ENCODE peak calls at places on chromosomes 4 and X, in nine cellular contexts. T is lower lobe of right lung; E is mesothelial cell of epicardium; R is CD8-positive, alpha-beta T cell; A is PC-3; M is upper lobe of right lung; N is glutamatergic neuron; K is HFFc6; D is HCT116. O is an unnamed sample.

GRCh38 chr4:188143731-188144130 is 4.5 kb downstream of the TRIML1 start:
- DNase-seq in T (no peak), E (no peak), R (no peak), A (no peak), M (no peak), N (no peak), K (no peak), D (no peak), O (peak; percentile 4)

GRCh38 chrX:21972721-21973120 is 32.2 kb downstream of the SMS start:
- DNase-seq in T (no peak), E (no peak), R (peak; percentile 36), A (peak; percentile 10), M (no peak), N (no peak), K (peak; percentile 85), D (no peak), O (no peak)

GRCh38 chrX:30302957-30303356 is 6.2 kb downstream of the NR0B1 start:
- DNase-seq in T (no peak), E (no peak), R (no peak), A (peak; percentile 48), M (no peak), N (no peak), K (peak; percentile 43), D (no peak), O (no peak)

GRCh38 chr4:146389561-146389960 is 132.2 kb downstream of the SLC10A7 start:
- DNase-seq in T (no peak), E (no peak), R (no peak), A (no peak), M (no peak), N (no peak), K (peak; percentile 67), D (no peak), O (no peak)

GRCh38 chrX:77771601-77772000 is 14.4 kb downstream of the ATRX start:
- DNase-seq in T (no peak), E (no peak), R (no peak), A (no peak), M (no peak), N (no peak), K (no peak), D (no peak), O (no peak)

GRCh38 chrX:67619253-67619652 is 75.4 kb downstream of the AR start:
- DNase-seq in T (no peak), E (no peak), R (no peak), A (no peak), M (no peak), N (no peak), K (peak; percentile 82), D (no peak), O (no peak)

GRCh38 chr4:17788956-17789355 is 7.5 kb upstream of the FAM184B start:
- DNase-seq in T (no peak), E (no peak), R (no peak), A (peak; percentile 49), M (no peak), N (no peak), K (no peak), D (no peak), O (no peak)

GRCh38 chr4:90025248-90025647 is 101.9 kb upstream of the CCSER1 start:
- DNase-seq in T (no peak), E (no peak), R (no peak), A (peak; percentile 50), M (no peak), N (no peak), K (no peak), D (peak; percentile 13), O (no peak)

GRCh38 chr4:93731448-93731847 is 97.1 kb upstream of the ATOH1 start:
- DNase-seq in T (no peak), E (no peak), R (no peak), A (peak; percentile 35), M (no peak), N (no peak), K (no peak), D (no peak), O (no peak)

GRCh38 chrX:150531467-150531866 is 37.0 kb upstream of the MTM1 start:
- DNase-seq in T (no peak), E (no peak), R (no peak), A (no peak), M (no peak), N (no peak), K (no peak), D (no peak), O (no peak)

GRCh38 chr4:6840062-6840976 is 57.8 kb downstream of the KIAA0232 start:
- DNase-seq in T (no peak), E (no peak), R (no peak), A (no peak), M (no peak), N (no peak), K (peak; percentile 8), D (no peak), O (peak; percentile 6)

GRCh38 chr4:125368684-125369083 is 53.9 kb downstream of the FAT4 start:
- DNase-seq in T (no peak), E (no peak), R (no peak), A (peak; percentile 66), M (no peak), N (no peak), K (peak; percentile 73), D (no peak), O (no peak)

GRCh38 chr4:55561884-55562283 is 15.2 kb upstream of the CLOCK start:
- DNase-seq in T (no peak), E (no peak), R (no peak), A (no peak), M (no peak), N (no peak), K (no peak), D (no peak), O (no peak)

GRCh38 chr4:160819791-160820190 is 1344.0 kb downstream of the FSTL5 start:
- DNase-seq in T (no peak), E (no peak), R (no peak), A (peak; percentile 52), M (no peak), N (no peak), K (no peak), D (no peak), O (no peak)

GRCh38 chr4:140098481-140099132 is 55.4 kb downstream of the MAML3 start:
- DNase-seq in T (no peak), E (no peak), R (no peak), A (peak; percentile 79), M (no peak), N (no peak), K (no peak), D (peak; percentile 64), O (no peak)

DNA sequence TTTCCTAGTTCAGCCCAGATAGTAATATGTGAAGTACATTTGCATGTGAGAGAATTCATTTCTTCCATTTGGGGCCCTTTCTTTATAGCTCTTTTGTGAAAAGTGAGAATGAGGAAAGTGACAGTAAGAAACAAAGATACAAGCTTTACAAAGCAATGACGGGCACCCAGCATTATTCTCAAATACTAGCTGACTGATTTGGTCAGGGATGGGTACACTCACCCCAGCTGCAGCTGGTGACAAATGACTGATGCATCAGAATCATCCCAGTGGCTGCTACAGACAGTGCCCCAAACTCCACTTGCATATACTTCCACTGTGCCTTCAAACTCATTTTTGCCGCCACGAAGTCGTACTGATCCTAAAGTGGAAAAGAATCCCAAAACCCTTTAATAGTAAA is 14.8 kb downstream of the PRSS12 start:
- DNase-seq in T (no peak), E (no peak), R (no peak), A (peak; percentile 23), M (no peak), N (no peak), K (peak; percentile 42), D (no peak), O (no peak)
- TF ChIP-seq CTCF in T (no peak), E (no peak), R (no peak), A (no peak), M (no peak), N (no peak), K (no peak), D (no peak), O (no peak)

GRCh38 chr4:27702710-27703431 is 842.2 kb downstream of the STIM2 start:
- DNase-seq in T (no peak), E (no peak), R (no peak), A (peak; percentile 49), M (no peak), N (no peak), K (no peak), D (peak; percentile 19), O (no peak)
- TF ChIP-seq CTCF in T (no peak), E (no peak), R (no peak), A (peak; percentile 63), M (peak; percentile 20), N (no peak), K (peak; percentile 76), D (peak; percentile 6), O (peak; percentile 9)

DNA sequence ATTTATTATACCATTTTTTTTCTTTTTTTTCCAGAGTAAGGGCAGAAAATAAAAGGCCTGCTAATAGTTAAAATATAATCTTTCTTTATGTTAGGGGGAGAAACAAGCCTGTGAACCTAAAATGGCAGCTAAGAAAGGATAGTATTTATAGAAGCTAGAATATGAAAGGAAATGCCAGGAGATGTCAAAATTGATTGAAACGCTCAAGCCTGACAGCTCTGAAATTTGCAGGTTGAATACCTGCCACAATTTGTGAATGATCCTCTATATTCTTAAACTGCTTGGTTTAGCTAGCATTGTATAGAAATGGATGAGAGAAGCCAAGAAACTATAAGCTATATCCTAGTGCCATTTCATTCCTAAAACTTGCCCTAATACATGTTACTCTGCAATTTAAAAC is 757.3 kb upstream of the PABPC4L start:
- DNase-seq in T (no peak), E (no peak), R (no peak), A (no peak), M (no peak), N (no peak), K (no peak), D (no peak), O (no peak)
- TF ChIP-seq CTCF in T (no peak), E (no peak), R (no peak), A (no peak), M (no peak), N (no peak), K (no peak), D (no peak), O (no peak)

GRCh38 chrX:49840679-49841078 is 11.6 kb downstream of the PAGE4 start:
- DNase-seq in T (peak; percentile 69), E (peak; percentile 59), R (peak; percentile 23), A (peak; percentile 56), M (peak; percentile 71), N (peak; percentile 71), K (peak; percentile 56), D (peak; percentile 57), O (peak; percentile 80)
- TF ChIP-seq CTCF in T (peak; percentile 41), E (peak; percentile 46), R (no peak), A (peak; percentile 59), M (peak; percentile 30), N (peak; percentile 20), K (peak; percentile 64), D (peak; percentile 53), O (peak; percentile 42)

GRCh38 chrX:16786791-16787735 is 797 bp downstream of the TXLNG start:
- DNase-seq in T (peak; percentile 47), E (peak; percentile 21), R (peak; percentile 27), A (peak; percentile 35), M (peak; percentile 69), N (peak; percentile 21), K (peak; percentile 0), D (no peak), O (peak; percentile 54)
- TF ChIP-seq CTCF in T (no peak), E (no peak), R (no peak), A (no peak), M (no peak), N (no peak), K (no peak), D (no peak), O (no peak)

O was measured in nephron progenitor cell.